ENCODE peak calls at places on chromosome 2, in nine cellular contexts. U is lower lobe of right lung, M is WERI-Rb-1, T is mesothelial cell of epicardium, R is mammary epithelial cell, V is fibroblast of pulmonary artery, D is adrenal gland, X is bronchial epithelial cell, I is endothelial cell. L is an unnamed sample.

GRCh38 chr2:180647651-180648050 is 332.8 kb upstream of the UBE2E3 start:
- DNase-seq in U (no peak), M (no peak), T (no peak), R (no peak), V (no peak), D (no peak), X (no peak), I (no peak), L (no peak)

GRCh38 chr2:102803041-102803896 is 41.4 kb downstream of the TMEM182 start:
- DNase-seq in U (no peak), M (no peak), T (no peak), R (peak), V (no peak), D (no peak), X (peak), I (no peak), L (no peak)

GRCh38 chr2:129296401-129297343 is 682.8 kb upstream of the RAB6C start:
- DNase-seq in U (no peak), M (no peak), T (no peak), R (no peak), V (no peak), D (peak), X (no peak), I (no peak), L (no peak)

GRCh38 chr2:75320893-75321292 is 121.6 kb upstream of the TACR1 start:
- DNase-seq in U (no peak), M (no peak), T (no peak), R (no peak), V (no peak), D (no peak), X (no peak), I (no peak), L (no peak)

GRCh38 chr2:110842048-110842447 is 109.7 kb downstream of the ACOXL start:
- DNase-seq in U (no peak), M (no peak), T (no peak), R (peak), V (no peak), D (no peak), X (peak), I (no peak), L (no peak)

GRCh38 chr2:6773007-6773693 is 92.6 kb downstream of the CMPK2 start:
- DNase-seq in U (peak), M (peak), T (peak), R (peak), V (peak), D (peak), X (no peak), I (peak), L (peak)

GRCh38 chr2:36468463-36469266 is 113.1 kb downstream of the CRIM1 start:
- DNase-seq in U (no peak), M (no peak), T (no peak), R (peak), V (peak), D (no peak), X (peak), I (no peak), L (no peak)

GRCh38 chr2:145563752-145564615 is 1044.1 kb upstream of the ZEB2 start:
- DNase-seq in U (no peak), M (no peak), T (no peak), R (peak), V (no peak), D (no peak), X (peak), I (no peak), L (no peak)

GRCh38 chr2:106193491-106193976 is 567 bp downstream of the UXS1 start:
- DNase-seq in U (peak), M (peak), T (peak), R (peak), V (no peak), D (peak), X (no peak), I (peak), L (peak)

GRCh38 chr2:12416600-12416999 is 300.1 kb upstream of the TRIB2 start:
- DNase-seq in U (peak), M (peak), T (no peak), R (no peak), V (peak), D (peak), X (peak), I (peak), L (no peak)

GRCh38 chr2:20439193-20439475 is 7.7 kb upstream of the RHOB start:
- DNase-seq in U (no peak), M (peak), T (no peak), R (no peak), V (peak), D (no peak), X (peak), I (no peak), L (no peak)

GRCh38 chr2:240603846-240604245 is 17.3 kb downstream of the CAPN10 start:
- DNase-seq in U (no peak), M (peak), T (no peak), R (no peak), V (no peak), D (peak), X (no peak), I (no peak), L (no peak)

GRCh38 chr2:98484652-98485452 is 40.2 kb downstream of the INPP4A start:
- DNase-seq in U (no peak), M (no peak), T (no peak), R (no peak), V (no peak), D (no peak), X (no peak), I (no peak), L (no peak)

GRCh38 chr2:102278720-102279390 is 32.5 kb upstream of the IL1RL1 start:
- DNase-seq in U (no peak), M (no peak), T (no peak), R (no peak), V (no peak), D (no peak), X (no peak), I (no peak), L (no peak)

GRCh38 chr2:176626796-176627195 is 357.6 kb downstream of the MTX2 start:
- DNase-seq in U (no peak), M (no peak), T (no peak), R (no peak), V (no peak), D (peak), X (no peak), I (no peak), L (no peak)

GRCh38 chr2:68744517-68744916 is 9.9 kb downstream of the ARHGAP25 start:
- DNase-seq in U (no peak), M (no peak), T (peak), R (peak), V (no peak), D (no peak), X (peak), I (no peak), L (no peak)

GRCh38 chr2:196276421-196276820 is 105.0 kb upstream of the STK17B start:
- DNase-seq in U (no peak), M (no peak), T (no peak), R (no peak), V (no peak), D (no peak), X (no peak), I (no peak), L (no peak)

GRCh38 chr2:26255735-26256384 is 11.1 kb downstream of the HADHB start:
- DNase-seq in U (no peak), M (no peak), T (no peak), R (no peak), V (no peak), D (no peak), X (no peak), I (no peak), L (no peak)

GRCh38 chr2:227853765-227854271 is 17.6 kb upstream of the DAW1 start:
- DNase-seq in U (no peak), M (no peak), T (no peak), R (peak), V (no peak), D (no peak), X (peak), I (no peak), L (no peak)

GRCh38 chr2:111698743-111699554 is 185.0 kb downstream of the ANAPC1 start:
- DNase-seq in U (peak), M (no peak), T (no peak), R (peak), V (peak), D (peak), X (peak), I (no peak), L (no peak)

GRCh38 chr2:85175369-85176299 is 42.4 kb downstream of the TCF7L1 start:
- DNase-seq in U (no peak), M (no peak), T (no peak), R (no peak), V (peak), D (no peak), X (peak), I (no peak), L (no peak)

GRCh38 chr2:109724533-109725460 is 69.3 kb upstream of the RGPD5 start:
- DNase-seq in U (no peak), M (no peak), T (peak), R (no peak), V (no peak), D (no peak), X (no peak), I (no peak), L (no peak)

GRCh38 chr2:100982431-100982861 is 19.6 kb upstream of the RPL31 start:
- DNase-seq in U (no peak), M (no peak), T (no peak), R (no peak), V (no peak), D (no peak), X (no peak), I (no peak), L (no peak)

GRCh38 chr2:72923833-72924352 is 6.6 kb downstream of the EMX1 start:
- DNase-seq in U (no peak), M (peak), T (no peak), R (no peak), V (no peak), D (no peak), X (no peak), I (no peak), L (no peak)

GRCh38 chr2:174442546-174443510 is 44.0 kb downstream of the GPR155 start:
- DNase-seq in U (no peak), M (no peak), T (no peak), R (peak), V (peak), D (no peak), X (peak), I (no peak), L (no peak)

GRCh38 chr2:237977380-237977779 is 10.6 kb downstream of the UBE2F start:
- DNase-seq in U (no peak), M (no peak), T (no peak), R (no peak), V (no peak), D (no peak), X (no peak), I (no peak), L (no peak)

GRCh38 chr2:188628989-188629889 is 337.6 kb downstream of the GULP1 start:
- DNase-seq in U (no peak), M (no peak), T (no peak), R (peak), V (peak), D (no peak), X (peak), I (no peak), L (no peak)

GRCh38 chr2:45617496-45617895 is 6.4 kb upstream of the SRBD1 start:
- DNase-seq in U (no peak), M (no peak), T (no peak), R (no peak), V (no peak), D (no peak), X (no peak), I (no peak), L (no peak)

GRCh38 chr2:32168513-32168912 is 2.8 kb downstream of the SLC30A6 start:
- DNase-seq in U (no peak), M (peak), T (no peak), R (no peak), V (no peak), D (no peak), X (no peak), I (no peak), L (peak)

DNA sequence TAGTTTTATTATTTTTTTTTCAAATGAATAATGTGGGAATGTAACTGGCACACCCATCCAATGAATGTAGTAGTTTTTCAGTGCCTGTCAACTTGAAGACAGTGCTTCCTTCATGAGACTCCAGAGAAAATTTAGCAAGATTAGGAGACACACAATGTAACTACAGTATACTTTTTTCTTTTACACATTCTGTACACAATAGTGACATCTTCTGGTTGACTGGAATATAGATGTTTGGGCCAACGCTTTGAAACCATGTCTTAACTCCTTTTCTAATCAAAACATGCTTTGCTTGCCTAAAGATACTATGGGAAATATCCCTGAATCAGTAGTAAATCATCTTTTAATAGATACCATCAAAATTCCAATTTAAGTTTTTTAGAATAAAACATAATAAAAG is 229.5 kb upstream of the ZC3H15 start:
- DNase-seq in U (no peak), M (no peak), T (no peak), R (peak), V (peak), D (no peak), X (peak), I (no peak), L (peak)
- TF ChIP-seq CTCF in U (peak), M (peak), T (no peak), R (peak), V (peak), D (peak), X (peak), I (peak), L (no peak)

GRCh38 chr2:219831957-219832356 is 204.5 kb downstream of the SLC4A3 start:
- DNase-seq in U (no peak), M (no peak), T (no peak), R (no peak), V (no peak), D (no peak), X (no peak), I (no peak), L (no peak)

GRCh38 chr2:219835493-219835892 is 208.1 kb downstream of the SLC4A3 start:
- DNase-seq in U (no peak), M (no peak), T (no peak), R (no peak), V (no peak), D (no peak), X (no peak), I (no peak), L (no peak)

GRCh38 chr2:219832904-219833303 is 205.5 kb downstream of the SLC4A3 start:
- DNase-seq in U (no peak), M (no peak), T (no peak), R (no peak), V (no peak), D (no peak), X (no peak), I (no peak), L (no peak)

DNA sequence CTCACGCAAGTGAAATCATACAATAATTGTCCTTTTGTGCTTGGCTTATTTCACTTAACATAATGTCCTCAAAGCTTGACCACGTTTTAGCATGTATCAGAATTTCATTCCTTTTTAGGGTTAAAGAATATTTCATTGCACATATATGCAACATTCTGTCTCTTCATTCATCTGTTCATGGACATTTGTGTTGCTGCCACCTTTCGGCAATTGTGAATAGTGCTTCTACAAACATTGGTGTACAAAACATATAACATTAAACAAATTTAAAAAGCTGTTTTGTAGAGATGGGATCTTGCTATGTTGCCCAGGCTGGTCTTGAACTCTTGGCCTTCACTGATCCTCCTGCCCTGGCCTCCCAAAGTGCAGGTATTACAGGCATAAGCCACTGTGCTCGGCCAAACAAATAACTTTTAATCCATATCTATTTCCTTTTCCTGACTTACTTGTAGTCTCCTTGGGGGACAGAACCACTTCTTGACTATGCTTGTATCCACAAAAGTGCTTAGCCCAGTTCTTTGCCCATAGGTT is 209.3 kb downstream of the SLC4A3 start:
- DNase-seq in U (no peak), M (peak), T (no peak), R (peak), V (peak), D (no peak), X (peak), I (no peak), L (no peak)
- TF ChIP-seq CTCF in U (no peak), M (peak), T (no peak), R (peak), V (peak), D (no peak), X (peak), I (no peak), L (peak)

DNA sequence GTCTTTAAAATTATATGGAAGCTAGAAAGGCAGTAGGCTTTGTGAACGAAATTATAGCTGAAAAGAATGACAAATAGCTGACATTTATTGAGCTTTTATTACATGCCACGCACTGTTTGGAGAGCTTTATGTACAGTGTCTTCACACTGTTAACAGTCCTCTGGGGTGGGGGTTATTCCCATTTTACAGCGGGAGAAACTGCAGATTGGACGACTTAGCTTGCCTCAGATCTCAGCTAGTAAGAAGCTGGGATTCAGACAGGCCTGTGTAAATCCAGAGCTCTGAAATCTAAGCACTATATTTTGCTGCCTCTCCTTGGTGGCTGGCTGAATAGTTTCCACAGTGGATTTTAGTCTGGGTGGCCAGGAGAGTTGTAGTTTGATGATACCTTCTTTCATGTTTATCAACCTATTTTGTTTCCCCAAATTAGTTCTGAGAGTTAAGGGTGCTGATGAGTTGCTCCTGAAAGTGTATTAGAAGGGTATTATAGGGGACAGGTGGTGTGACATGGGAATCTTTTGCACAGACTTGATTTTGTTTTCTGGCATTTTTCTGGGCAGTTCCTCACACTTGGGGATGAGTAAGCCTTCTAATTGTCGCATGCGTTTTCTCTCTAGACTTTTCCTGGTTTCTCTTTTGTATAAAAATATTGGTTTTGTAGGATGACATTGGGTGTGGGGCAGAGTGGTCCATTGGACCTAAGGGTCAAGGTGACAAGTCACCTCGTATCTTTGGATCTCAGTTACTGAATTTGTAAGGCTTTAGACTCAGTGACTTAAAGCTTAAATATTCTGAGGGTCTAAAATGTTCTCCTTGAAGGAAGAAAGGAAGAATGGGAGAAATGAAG is 1.5 kb downstream of the ACSL3 start:
- DNase-seq in U (no peak), M (peak), T (no peak), R (peak), V (peak), D (peak), X (peak), I (no peak), L (peak)
- TF ChIP-seq CTCF in U (no peak), M (peak), T (no peak), R (no peak), V (peak), D (no peak), X (peak), I (no peak), L (no peak)

DNA sequence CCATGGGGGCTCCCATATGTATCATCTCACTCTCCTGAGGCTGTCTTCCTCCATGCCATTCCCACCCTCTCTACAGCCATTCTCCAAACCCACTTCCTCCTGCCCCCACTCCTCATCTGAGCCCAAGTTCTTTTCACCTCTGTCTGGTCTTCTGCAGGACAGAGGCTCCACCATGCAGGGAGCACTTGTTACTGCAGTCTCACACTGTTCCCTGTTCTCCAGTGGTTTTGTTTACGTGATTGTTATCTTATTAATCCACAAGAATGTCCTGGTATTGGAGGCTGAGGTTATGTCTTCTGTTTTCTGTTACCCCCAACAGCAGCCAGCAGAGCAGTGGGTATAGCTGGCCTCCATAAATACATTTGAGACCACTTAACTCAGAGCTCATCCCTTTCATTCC is 51.4 kb downstream of the PAX8 start:
- DNase-seq in U (no peak), M (no peak), T (no peak), R (no peak), V (no peak), D (no peak), X (no peak), I (no peak), L (no peak)
- TF ChIP-seq CTCF in U (peak), M (no peak), T (no peak), R (no peak), V (no peak), D (no peak), X (no peak), I (no peak), L (no peak)

GRCh38 chr2:171688129-171688465 is 828 bp downstream of the DYNC1I2 start:
- DNase-seq in U (no peak), M (no peak), T (no peak), R (no peak), V (peak), D (no peak), X (peak), I (no peak), L (no peak)

DNA sequence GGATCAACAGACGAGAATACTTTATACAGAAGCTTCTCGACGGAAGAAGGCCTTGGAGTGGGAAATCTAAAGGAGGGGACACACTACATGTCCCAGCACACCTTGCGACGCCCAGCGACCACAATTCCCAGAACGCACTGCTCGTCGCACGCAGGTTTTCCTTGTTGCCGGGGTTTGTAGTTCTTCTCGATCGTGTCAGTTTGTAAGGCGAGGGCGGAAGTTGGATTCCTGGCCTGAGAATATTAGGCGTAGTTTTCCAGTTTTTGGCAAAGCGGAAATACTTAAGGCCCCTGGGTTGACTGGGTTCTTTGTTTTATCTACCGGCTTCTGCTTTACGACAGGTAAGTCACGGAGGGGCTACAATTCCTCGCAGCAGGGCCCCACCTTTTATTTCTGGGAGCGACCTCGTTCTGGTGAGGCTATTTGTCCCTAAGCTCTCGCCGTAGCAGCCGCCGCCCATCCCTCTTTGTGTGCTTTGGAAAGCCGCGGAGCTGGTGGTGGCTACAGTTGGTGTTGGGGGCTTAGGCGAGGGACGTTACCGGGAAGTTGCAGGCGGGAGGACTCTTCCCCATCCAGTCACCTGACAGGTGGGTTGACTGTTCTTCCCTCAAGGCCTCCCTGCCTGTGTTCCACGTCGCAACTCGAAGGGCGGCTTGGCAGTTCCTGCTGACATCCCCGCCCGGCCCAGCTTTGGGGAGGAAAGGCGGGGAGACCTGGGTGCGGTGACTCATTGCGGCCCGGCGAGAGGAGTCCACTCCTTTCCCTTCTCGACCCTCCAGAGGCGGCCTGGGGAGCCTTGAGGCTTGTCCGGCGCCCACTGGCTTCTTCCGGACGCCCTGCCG is at the start of gene DYNC1I2:
- DNase-seq in U (peak), M (peak), T (peak), R (peak), V (peak), D (peak), X (peak), I (peak), L (peak)
- TF ChIP-seq CTCF in U (no peak), M (no peak), T (no peak), R (no peak), V (no peak), D (no peak), X (no peak), I (no peak), L (no peak)

GRCh38 chr2:54052825-54053718 is 62.3 kb upstream of the ACYP2 start:
- DNase-seq in U (no peak), M (no peak), T (no peak), R (peak), V (no peak), D (no peak), X (peak), I (no peak), L (peak)
- TF ChIP-seq CTCF in U (no peak), M (peak), T (no peak), R (peak), V (peak), D (no peak), X (peak), I (no peak), L (peak)

GRCh38 chr2:70709275-70709674 is 58.7 kb downstream of the ADD2 start:
- DNase-seq in U (no peak), M (no peak), T (no peak), R (no peak), V (peak), D (no peak), X (no peak), I (no peak), L (no peak)
- TF ChIP-seq CTCF in U (no peak), M (no peak), T (no peak), R (no peak), V (no peak), D (no peak), X (no peak), I (no peak), L (no peak)

L was measured in GM20000.